ENCODE peak calls at places on chromosomes 2 and 18, in seven cellular contexts. K is dorsolateral prefrontal cortex; O is stimulated activated naive CD4-positive, alpha-beta T cell treated with Interleukin-2 at 50 U/mL for 16 hours; L is caudate nucleus; P is NCI-H1092; D is Ammon's horn; N is heart right ventricle. Q is an unnamed sample.

GRCh38 chr2:239739206-239739605 is 285.9 kb downstream of the NDUFA10 start:
- DNase-seq in K (no peak), O (no peak), L (no peak), P (no peak), D (no peak), N (no peak), Q (no peak)

GRCh38 chr2:105442721-105443120 is 43.9 kb upstream of the FHL2 start:
- DNase-seq in K (no peak), O (no peak), L (no peak), P (no peak), D (no peak), N (no peak), Q (no peak)

GRCh38 chr2:164677733-164678132 is 56.5 kb upstream of the GRB14 start:
- DNase-seq in K (no peak), O (no peak), L (no peak), P (no peak), D (no peak), N (no peak), Q (no peak)

GRCh38 chr2:235373171-235373570 is 120.7 kb upstream of the AGAP1 start:
- DNase-seq in K (no peak), O (no peak), L (no peak), P (no peak), D (no peak), N (no peak), Q (no peak)

GRCh38 chr18:74453011-74453571 is 4.0 kb downstream of the DIPK1C start:
- DNase-seq in K (no peak), O (no peak), L (no peak), P (no peak), D (peak), N (no peak), Q (no peak)

GRCh38 chr2:161117506-161117905 is 42.7 kb upstream of the TANK start:
- DNase-seq in K (no peak), O (no peak), L (no peak), P (no peak), D (no peak), N (no peak), Q (no peak)

GRCh38 chr2:70632388-70632787 is 78.8 kb upstream of the TGFA start:
- DNase-seq in K (no peak), O (no peak), L (no peak), P (no peak), D (no peak), N (no peak), Q (no peak)

GRCh38 chr2:102848366-102848839 is 86.6 kb downstream of the TMEM182 start:
- DNase-seq in K (peak), O (no peak), L (peak), P (peak), D (peak), N (peak), Q (peak)

GRCh38 chr2:96509114-96509846 is 4.1 kb upstream of the NEURL3 start:
- DNase-seq in K (peak), O (peak), L (peak), P (peak), D (peak), N (peak), Q (peak)

GRCh38 chr2:1969701-1970015 is 225.3 kb upstream of the PXDN start:
- DNase-seq in K (no peak), O (no peak), L (no peak), P (no peak), D (no peak), N (no peak), Q (no peak)

GRCh38 chr18:9353596-9353995 is 19.0 kb downstream of the TWSG1 start:
- DNase-seq in K (no peak), O (no peak), L (no peak), P (no peak), D (peak), N (no peak), Q (no peak)